ENCODE peak calls at places on chromosomes 13 and 19, in nine cellular contexts. One of them, this sample, is unnamed.

GRCh38 chr19:46446021-46446420 is 17.3 kb upstream of the PNMA8C start:
- DNase-seq in HEK293T: no peak
- DNase-seq in NCI-H1930: no peak
- DNase-seq in tibial nerve: no peak
- DNase-seq in COR-L47: no peak
- DNase-seq in AG08396: no peak
- DNase-seq in NCI-H524 treated with DMSO at 0.1 percent for 48 hours: no peak
- DNase-seq in activated CD4-positive, alpha-beta T cell treated with anti-CD3 and anti-CD28 coated beads, Interleukin-2, amount 10 ng/mL, durations not matched to agents 7 days and 5 days: no peak
- DNase-seq in iPS-NIHi11: no peak
- DNase-seq in this sample: no peak

GRCh38 chr19:41694831-41695635 is 7.0 kb upstream of the CEACAM7 start:
- DNase-seq in HEK293T: no peak
- DNase-seq in NCI-H1930: no peak
- DNase-seq in tibial nerve: no peak
- DNase-seq in COR-L47: no peak
- DNase-seq in AG08396: no peak
- DNase-seq in NCI-H524 treated with DMSO at 0.1 percent for 48 hours: no peak
- DNase-seq in activated CD4-positive, alpha-beta T cell treated with anti-CD3 and anti-CD28 coated beads, Interleukin-2, amount 10 ng/mL, durations not matched to agents 7 days and 5 days: no peak
- DNase-seq in iPS-NIHi11: no peak
- DNase-seq in this sample: no peak

GRCh38 chr19:17757125-17757524 is 5.8 kb downstream of the FCHO1 start:
- DNase-seq in HEK293T: no peak
- DNase-seq in NCI-H1930: no peak
- DNase-seq in tibial nerve: no peak
- DNase-seq in COR-L47: peak
- DNase-seq in AG08396: peak
- DNase-seq in NCI-H524 treated with DMSO at 0.1 percent for 48 hours: peak
- DNase-seq in activated CD4-positive, alpha-beta T cell treated with anti-CD3 and anti-CD28 coated beads, Interleukin-2, amount 10 ng/mL, durations not matched to agents 7 days and 5 days: no peak
- DNase-seq in iPS-NIHi11: no peak
- DNase-seq in this sample: peak

GRCh38 chr13:113648218-113648615 is 9.8 kb downstream of the ATP4B start:
- DNase-seq in HEK293T: no peak
- DNase-seq in NCI-H1930: no peak
- DNase-seq in tibial nerve: no peak
- DNase-seq in COR-L47: no peak
- DNase-seq in AG08396: no peak
- DNase-seq in NCI-H524 treated with DMSO at 0.1 percent for 48 hours: no peak
- DNase-seq in activated CD4-positive, alpha-beta T cell treated with anti-CD3 and anti-CD28 coated beads, Interleukin-2, amount 10 ng/mL, durations not matched to agents 7 days and 5 days: no peak
- DNase-seq in iPS-NIHi11: no peak
- DNase-seq in this sample: no peak

GRCh38 chr13:113586661-113587479 is 2.3 kb downstream of the TFDP1 start:
- DNase-seq in HEK293T: no peak
- DNase-seq in NCI-H1930: no peak
- DNase-seq in tibial nerve: no peak
- DNase-seq in COR-L47: no peak
- DNase-seq in AG08396: no peak
- DNase-seq in NCI-H524 treated with DMSO at 0.1 percent for 48 hours: no peak
- DNase-seq in activated CD4-positive, alpha-beta T cell treated with anti-CD3 and anti-CD28 coated beads, Interleukin-2, amount 10 ng/mL, durations not matched to agents 7 days and 5 days: peak
- DNase-seq in iPS-NIHi11: no peak
- DNase-seq in this sample: no peak

GRCh38 chr19:35509018-35509652 is 4.3 kb downstream of the DMKN start:
- DNase-seq in HEK293T: peak
- DNase-seq in NCI-H1930: peak
- DNase-seq in tibial nerve: no peak
- DNase-seq in COR-L47: no peak
- DNase-seq in AG08396: no peak
- DNase-seq in NCI-H524 treated with DMSO at 0.1 percent for 48 hours: no peak
- DNase-seq in activated CD4-positive, alpha-beta T cell treated with anti-CD3 and anti-CD28 coated beads, Interleukin-2, amount 10 ng/mL, durations not matched to agents 7 days and 5 days: peak
- DNase-seq in iPS-NIHi11: peak
- DNase-seq in this sample: no peak

GRCh38 chr19:17541184-17541759 is 14.2 kb upstream of the COLGALT1 start:
- DNase-seq in HEK293T: no peak
- DNase-seq in NCI-H1930: no peak
- DNase-seq in tibial nerve: no peak
- DNase-seq in COR-L47: no peak
- DNase-seq in AG08396: no peak
- DNase-seq in NCI-H524 treated with DMSO at 0.1 percent for 48 hours: no peak
- DNase-seq in activated CD4-positive, alpha-beta T cell treated with anti-CD3 and anti-CD28 coated beads, Interleukin-2, amount 10 ng/mL, durations not matched to agents 7 days and 5 days: no peak
- DNase-seq in iPS-NIHi11: no peak
- DNase-seq in this sample: no peak

GRCh38 chr13:40961224-40961623 is 57.9 kb downstream of the ELF1 start:
- DNase-seq in HEK293T: no peak
- DNase-seq in NCI-H1930: no peak
- DNase-seq in tibial nerve: no peak
- DNase-seq in COR-L47: no peak
- DNase-seq in AG08396: no peak
- DNase-seq in NCI-H524 treated with DMSO at 0.1 percent for 48 hours: no peak
- DNase-seq in activated CD4-positive, alpha-beta T cell treated with anti-CD3 and anti-CD28 coated beads, Interleukin-2, amount 10 ng/mL, durations not matched to agents 7 days and 5 days: no peak
- DNase-seq in iPS-NIHi11: no peak
- DNase-seq in this sample: no peak

GRCh38 chr13:78595458-78595818 is 7.9 kb downstream of the POU4F1 start:
- DNase-seq in HEK293T: no peak
- DNase-seq in NCI-H1930: no peak
- DNase-seq in tibial nerve: no peak
- DNase-seq in COR-L47: no peak
- DNase-seq in AG08396: peak
- DNase-seq in NCI-H524 treated with DMSO at 0.1 percent for 48 hours: no peak
- DNase-seq in activated CD4-positive, alpha-beta T cell treated with anti-CD3 and anti-CD28 coated beads, Interleukin-2, amount 10 ng/mL, durations not matched to agents 7 days and 5 days: no peak
- DNase-seq in iPS-NIHi11: no peak
- DNase-seq in this sample: no peak

GRCh38 chr19:10152100-10152499 is 32.4 kb upstream of the EIF3G start:
- DNase-seq in HEK293T: no peak
- DNase-seq in NCI-H1930: no peak
- DNase-seq in tibial nerve: no peak
- DNase-seq in COR-L47: no peak
- DNase-seq in AG08396: no peak
- DNase-seq in NCI-H524 treated with DMSO at 0.1 percent for 48 hours: no peak
- DNase-seq in activated CD4-positive, alpha-beta T cell treated with anti-CD3 and anti-CD28 coated beads, Interleukin-2, amount 10 ng/mL, durations not matched to agents 7 days and 5 days: no peak
- DNase-seq in iPS-NIHi11: no peak
- DNase-seq in this sample: no peak

GRCh38 chr13:80123945-80124344 is 217.0 kb downstream of the SPRY2 start:
- DNase-seq in HEK293T: no peak
- DNase-seq in NCI-H1930: no peak
- DNase-seq in tibial nerve: no peak
- DNase-seq in COR-L47: no peak
- DNase-seq in AG08396: no peak
- DNase-seq in NCI-H524 treated with DMSO at 0.1 percent for 48 hours: no peak
- DNase-seq in activated CD4-positive, alpha-beta T cell treated with anti-CD3 and anti-CD28 coated beads, Interleukin-2, amount 10 ng/mL, durations not matched to agents 7 days and 5 days: no peak
- DNase-seq in iPS-NIHi11: no peak
- DNase-seq in this sample: no peak

GRCh38 chr19:18419195-18419698 is at the start of gene SSBP4:
- DNase-seq in HEK293T: peak
- DNase-seq in NCI-H1930: peak
- DNase-seq in tibial nerve: peak
- DNase-seq in COR-L47: peak
- DNase-seq in AG08396: peak
- DNase-seq in NCI-H524 treated with DMSO at 0.1 percent for 48 hours: no peak
- DNase-seq in activated CD4-positive, alpha-beta T cell treated with anti-CD3 and anti-CD28 coated beads, Interleukin-2, amount 10 ng/mL, durations not matched to agents 7 days and 5 days: peak
- DNase-seq in iPS-NIHi11: peak
- DNase-seq in this sample: peak

GRCh38 chr13:24605923-24606372 is 74.3 kb upstream of the ATP12A start:
- DNase-seq in HEK293T: no peak
- DNase-seq in NCI-H1930: no peak
- DNase-seq in tibial nerve: no peak
- DNase-seq in COR-L47: peak
- DNase-seq in AG08396: no peak
- DNase-seq in NCI-H524 treated with DMSO at 0.1 percent for 48 hours: no peak
- DNase-seq in activated CD4-positive, alpha-beta T cell treated with anti-CD3 and anti-CD28 coated beads, Interleukin-2, amount 10 ng/mL, durations not matched to agents 7 days and 5 days: peak
- DNase-seq in iPS-NIHi11: no peak
- DNase-seq in this sample: peak

GRCh38 chr13:98677398-98677797 is 75.1 kb downstream of the SLC15A1 start:
- DNase-seq in HEK293T: no peak
- DNase-seq in NCI-H1930: no peak
- DNase-seq in tibial nerve: no peak
- DNase-seq in COR-L47: no peak
- DNase-seq in AG08396: peak
- DNase-seq in NCI-H524 treated with DMSO at 0.1 percent for 48 hours: no peak
- DNase-seq in activated CD4-positive, alpha-beta T cell treated with anti-CD3 and anti-CD28 coated beads, Interleukin-2, amount 10 ng/mL, durations not matched to agents 7 days and 5 days: no peak
- DNase-seq in iPS-NIHi11: no peak
- DNase-seq in this sample: no peak

GRCh38 chr13:80447747-80448146 is 106.8 kb upstream of the SPRY2 start:
- DNase-seq in HEK293T: no peak
- DNase-seq in NCI-H1930: no peak
- DNase-seq in tibial nerve: no peak
- DNase-seq in COR-L47: no peak
- DNase-seq in AG08396: no peak
- DNase-seq in NCI-H524 treated with DMSO at 0.1 percent for 48 hours: no peak
- DNase-seq in activated CD4-positive, alpha-beta T cell treated with anti-CD3 and anti-CD28 coated beads, Interleukin-2, amount 10 ng/mL, durations not matched to agents 7 days and 5 days: no peak
- DNase-seq in iPS-NIHi11: no peak
- DNase-seq in this sample: no peak

GRCh38 chr19:28541029-28541428 is 671.9 kb downstream of the UQCRFS1 start:
- DNase-seq in HEK293T: no peak
- DNase-seq in NCI-H1930: no peak
- DNase-seq in tibial nerve: no peak
- DNase-seq in COR-L47: no peak
- DNase-seq in AG08396: no peak
- DNase-seq in NCI-H524 treated with DMSO at 0.1 percent for 48 hours: no peak
- DNase-seq in activated CD4-positive, alpha-beta T cell treated with anti-CD3 and anti-CD28 coated beads, Interleukin-2, amount 10 ng/mL, durations not matched to agents 7 days and 5 days: no peak
- DNase-seq in iPS-NIHi11: no peak
- DNase-seq in this sample: no peak

GRCh38 chr19:6076675-6077463 is 33.4 kb downstream of the RFX2 start:
- DNase-seq in HEK293T: no peak
- DNase-seq in NCI-H1930: no peak
- DNase-seq in tibial nerve: no peak
- DNase-seq in COR-L47: no peak
- DNase-seq in AG08396: peak
- DNase-seq in NCI-H524 treated with DMSO at 0.1 percent for 48 hours: no peak
- DNase-seq in activated CD4-positive, alpha-beta T cell treated with anti-CD3 and anti-CD28 coated beads, Interleukin-2, amount 10 ng/mL, durations not matched to agents 7 days and 5 days: no peak
- DNase-seq in iPS-NIHi11: no peak
- DNase-seq in this sample: peak

GRCh38 chr19:18279516-18280246 is 1.7 kb downstream of the JUND start:
- DNase-seq in HEK293T: peak
- DNase-seq in NCI-H1930: peak
- DNase-seq in tibial nerve: peak
- DNase-seq in COR-L47: peak
- DNase-seq in AG08396: peak
- DNase-seq in NCI-H524 treated with DMSO at 0.1 percent for 48 hours: peak
- DNase-seq in activated CD4-positive, alpha-beta T cell treated with anti-CD3 and anti-CD28 coated beads, Interleukin-2, amount 10 ng/mL, durations not matched to agents 7 days and 5 days: peak
- DNase-seq in iPS-NIHi11: peak
- DNase-seq in this sample: peak

GRCh38 chr13:26785845-26786630 is 25.5 kb upstream of the GPR12 start:
- DNase-seq in HEK293T: no peak
- DNase-seq in NCI-H1930: no peak
- DNase-seq in tibial nerve: peak
- DNase-seq in COR-L47: peak
- DNase-seq in AG08396: no peak
- DNase-seq in NCI-H524 treated with DMSO at 0.1 percent for 48 hours: no peak
- DNase-seq in activated CD4-positive, alpha-beta T cell treated with anti-CD3 and anti-CD28 coated beads, Interleukin-2, amount 10 ng/mL, durations not matched to agents 7 days and 5 days: peak
- DNase-seq in iPS-NIHi11: peak
- DNase-seq in this sample: no peak

GRCh38 chr19:3586124-3586626 is 897 bp downstream of the GIPC3 start:
- DNase-seq in HEK293T: peak
- DNase-seq in NCI-H1930: peak
- DNase-seq in tibial nerve: no peak
- DNase-seq in COR-L47: peak
- DNase-seq in AG08396: no peak
- DNase-seq in NCI-H524 treated with DMSO at 0.1 percent for 48 hours: no peak
- DNase-seq in activated CD4-positive, alpha-beta T cell treated with anti-CD3 and anti-CD28 coated beads, Interleukin-2, amount 10 ng/mL, durations not matched to agents 7 days and 5 days: peak
- DNase-seq in iPS-NIHi11: peak
- DNase-seq in this sample: no peak

GRCh38 chr13:46521921-46522691 is 30.9 kb upstream of the LRCH1 start:
- DNase-seq in HEK293T: no peak
- DNase-seq in NCI-H1930: no peak
- DNase-seq in tibial nerve: no peak
- DNase-seq in COR-L47: no peak
- DNase-seq in AG08396: peak
- DNase-seq in NCI-H524 treated with DMSO at 0.1 percent for 48 hours: peak
- DNase-seq in activated CD4-positive, alpha-beta T cell treated with anti-CD3 and anti-CD28 coated beads, Interleukin-2, amount 10 ng/mL, durations not matched to agents 7 days and 5 days: no peak
- DNase-seq in iPS-NIHi11: no peak
- DNase-seq in this sample: no peak

GRCh38 chr19:51501594-51502263 is at the start of gene SIGLEC12:
- DNase-seq in HEK293T: no peak
- DNase-seq in NCI-H1930: no peak
- DNase-seq in tibial nerve: peak
- DNase-seq in COR-L47: no peak
- DNase-seq in AG08396: no peak
- DNase-seq in NCI-H524 treated with DMSO at 0.1 percent for 48 hours: no peak
- DNase-seq in activated CD4-positive, alpha-beta T cell treated with anti-CD3 and anti-CD28 coated beads, Interleukin-2, amount 10 ng/mL, durations not matched to agents 7 days and 5 days: peak
- DNase-seq in iPS-NIHi11: no peak
- DNase-seq in this sample: no peak

GRCh38 chr19:45355910-45356309 is 14.5 kb downstream of the ERCC2 start:
- DNase-seq in HEK293T: no peak
- DNase-seq in NCI-H1930: no peak
- DNase-seq in tibial nerve: no peak
- DNase-seq in COR-L47: no peak
- DNase-seq in AG08396: no peak
- DNase-seq in NCI-H524 treated with DMSO at 0.1 percent for 48 hours: no peak
- DNase-seq in activated CD4-positive, alpha-beta T cell treated with anti-CD3 and anti-CD28 coated beads, Interleukin-2, amount 10 ng/mL, durations not matched to agents 7 days and 5 days: no peak
- DNase-seq in iPS-NIHi11: no peak
- DNase-seq in this sample: no peak

GRCh38 chr19:17496337-17496997 is 15.0 kb upstream of the PGLS start:
- DNase-seq in HEK293T: peak
- DNase-seq in NCI-H1930: peak
- DNase-seq in tibial nerve: peak
- DNase-seq in COR-L47: peak
- DNase-seq in AG08396: peak
- DNase-seq in NCI-H524 treated with DMSO at 0.1 percent for 48 hours: peak
- DNase-seq in activated CD4-positive, alpha-beta T cell treated with anti-CD3 and anti-CD28 coated beads, Interleukin-2, amount 10 ng/mL, durations not matched to agents 7 days and 5 days: peak
- DNase-seq in iPS-NIHi11: peak
- DNase-seq in this sample: peak

This sample was measured in HTR-8/SVneo.